ENCODE peak calls at places on chromosomes 11 and 22, in six cellular contexts. One of them, this sample, is unnamed.

GRCh38 chr11:58391879-58392278 is 14.8 kb downstream of the OR5B3 start:
- DNase-seq in retina: no peak
- DNase-seq in left cardiac atrium: no peak
- DNase-seq in activated CD4-positive, CD25-positive, alpha-beta regulatory T cell: no peak
- DNase-seq in foreskin keratinocyte: peak
- DNase-seq in SW480: no peak
- DNase-seq in this sample: no peak

GRCh38 chr11:128304666-128305485 is 282.5 kb downstream of the ETS1 start:
- DNase-seq in retina: no peak
- DNase-seq in left cardiac atrium: no peak
- DNase-seq in activated CD4-positive, CD25-positive, alpha-beta regulatory T cell: no peak
- DNase-seq in foreskin keratinocyte: no peak
- DNase-seq in SW480: no peak
- DNase-seq in this sample: no peak

GRCh38 chr11:70034740-70035365 is 43.3 kb upstream of the ANO1 start:
- DNase-seq in retina: peak
- DNase-seq in left cardiac atrium: no peak
- DNase-seq in activated CD4-positive, CD25-positive, alpha-beta regulatory T cell: no peak
- DNase-seq in foreskin keratinocyte: no peak
- DNase-seq in SW480: no peak
- DNase-seq in this sample: no peak

GRCh38 chr22:19419464-19420178 is 11.9 kb downstream of the HIRA start:
- DNase-seq in retina: no peak
- DNase-seq in left cardiac atrium: no peak
- DNase-seq in activated CD4-positive, CD25-positive, alpha-beta regulatory T cell: no peak
- DNase-seq in foreskin keratinocyte: no peak
- DNase-seq in SW480: no peak
- DNase-seq in this sample: no peak

GRCh38 chr11:61349189-61349751 is 12.4 kb downstream of the CYB561A3 start:
- DNase-seq in retina: no peak
- DNase-seq in left cardiac atrium: no peak
- DNase-seq in activated CD4-positive, CD25-positive, alpha-beta regulatory T cell: no peak
- DNase-seq in foreskin keratinocyte: no peak
- DNase-seq in SW480: no peak
- DNase-seq in this sample: no peak

GRCh38 chr11:34790620-34791019 is 125.6 kb downstream of the APIP start:
- DNase-seq in retina: no peak
- DNase-seq in left cardiac atrium: no peak
- DNase-seq in activated CD4-positive, CD25-positive, alpha-beta regulatory T cell: no peak
- DNase-seq in foreskin keratinocyte: no peak
- DNase-seq in SW480: no peak
- DNase-seq in this sample: no peak

GRCh38 chr11:35907648-35908431 is 36.0 kb upstream of the LDLRAD3 start:
- DNase-seq in retina: no peak
- DNase-seq in left cardiac atrium: no peak
- DNase-seq in activated CD4-positive, CD25-positive, alpha-beta regulatory T cell: no peak
- DNase-seq in foreskin keratinocyte: peak
- DNase-seq in SW480: peak
- DNase-seq in this sample: peak

GRCh38 chr22:27041745-27042144 is 384.4 kb downstream of the MIAT start:
- DNase-seq in retina: peak
- DNase-seq in left cardiac atrium: no peak
- DNase-seq in activated CD4-positive, CD25-positive, alpha-beta regulatory T cell: no peak
- DNase-seq in foreskin keratinocyte: no peak
- DNase-seq in SW480: no peak
- DNase-seq in this sample: no peak

GRCh38 chr11:2301631-2302272 is at the start of the genes C11orf21 and TSPAN32:
- DNase-seq in retina: no peak
- DNase-seq in left cardiac atrium: peak
- DNase-seq in activated CD4-positive, CD25-positive, alpha-beta regulatory T cell: peak
- DNase-seq in foreskin keratinocyte: no peak
- DNase-seq in SW480: peak
- DNase-seq in this sample: no peak

GRCh38 chr11:11798586-11799438 is 43.0 kb upstream of the USP47 start:
- DNase-seq in retina: peak
- DNase-seq in left cardiac atrium: peak
- DNase-seq in activated CD4-positive, CD25-positive, alpha-beta regulatory T cell: peak
- DNase-seq in foreskin keratinocyte: peak
- DNase-seq in SW480: peak
- DNase-seq in this sample: peak

GRCh38 chr22:17781319-17782031 is 7.2 kb upstream of the BID start:
- DNase-seq in retina: no peak
- DNase-seq in left cardiac atrium: peak
- DNase-seq in activated CD4-positive, CD25-positive, alpha-beta regulatory T cell: no peak
- DNase-seq in foreskin keratinocyte: peak
- DNase-seq in SW480: peak
- DNase-seq in this sample: peak

GRCh38 chr11:66638177-66639065 is at the start of gene RBM4:
- DNase-seq in retina: peak
- DNase-seq in left cardiac atrium: peak
- DNase-seq in activated CD4-positive, CD25-positive, alpha-beta regulatory T cell: peak
- DNase-seq in foreskin keratinocyte: peak
- DNase-seq in SW480: peak
- DNase-seq in this sample: peak

GRCh38 chr11:101441747-101442146 is 142.1 kb downstream of the TRPC6 start:
- DNase-seq in retina: no peak
- DNase-seq in left cardiac atrium: peak
- DNase-seq in activated CD4-positive, CD25-positive, alpha-beta regulatory T cell: no peak
- DNase-seq in foreskin keratinocyte: no peak
- DNase-seq in SW480: no peak
- DNase-seq in this sample: no peak

GRCh38 chr22:19905619-19906276 is 35.8 kb upstream of the COMT start:
- DNase-seq in retina: no peak
- DNase-seq in left cardiac atrium: no peak
- DNase-seq in activated CD4-positive, CD25-positive, alpha-beta regulatory T cell: no peak
- DNase-seq in foreskin keratinocyte: no peak
- DNase-seq in SW480: no peak
- DNase-seq in this sample: no peak

GRCh38 chr11:77789731-77790476 is 30.6 kb downstream of the RSF1 start:
- DNase-seq in retina: no peak
- DNase-seq in left cardiac atrium: no peak
- DNase-seq in activated CD4-positive, CD25-positive, alpha-beta regulatory T cell: no peak
- DNase-seq in foreskin keratinocyte: no peak
- DNase-seq in SW480: no peak
- DNase-seq in this sample: no peak

GRCh38 chr11:12433571-12434061 is 56.2 kb downstream of the PARVA start:
- DNase-seq in retina: no peak
- DNase-seq in left cardiac atrium: no peak
- DNase-seq in activated CD4-positive, CD25-positive, alpha-beta regulatory T cell: no peak
- DNase-seq in foreskin keratinocyte: no peak
- DNase-seq in SW480: no peak
- DNase-seq in this sample: no peak

GRCh38 chr11:85718991-85719807 is 33.2 kb upstream of the CCDC89 start:
- DNase-seq in retina: peak
- DNase-seq in left cardiac atrium: peak
- DNase-seq in activated CD4-positive, CD25-positive, alpha-beta regulatory T cell: no peak
- DNase-seq in foreskin keratinocyte: peak
- DNase-seq in SW480: peak
- DNase-seq in this sample: peak

GRCh38 chr11:116648229-116649174 is 124.3 kb downstream of the BUD13 start:
- DNase-seq in retina: no peak
- DNase-seq in left cardiac atrium: no peak
- DNase-seq in activated CD4-positive, CD25-positive, alpha-beta regulatory T cell: no peak
- DNase-seq in foreskin keratinocyte: no peak
- DNase-seq in SW480: no peak
- DNase-seq in this sample: no peak

GRCh38 chr22:27129266-27129665 is 471.9 kb downstream of the MIAT start:
- DNase-seq in retina: no peak
- DNase-seq in left cardiac atrium: no peak
- DNase-seq in activated CD4-positive, CD25-positive, alpha-beta regulatory T cell: no peak
- DNase-seq in foreskin keratinocyte: peak
- DNase-seq in SW480: no peak
- DNase-seq in this sample: no peak

GRCh38 chr11:118401880-118402590 is 629 bp downstream of the ATP5MG start:
- DNase-seq in retina: no peak
- DNase-seq in left cardiac atrium: no peak
- DNase-seq in activated CD4-positive, CD25-positive, alpha-beta regulatory T cell: no peak
- DNase-seq in foreskin keratinocyte: peak
- DNase-seq in SW480: peak
- DNase-seq in this sample: peak

GRCh38 chr11:640021-640706 is 3.1 kb downstream of the DRD4 start:
- DNase-seq in retina: peak
- DNase-seq in left cardiac atrium: no peak
- DNase-seq in activated CD4-positive, CD25-positive, alpha-beta regulatory T cell: no peak
- DNase-seq in foreskin keratinocyte: no peak
- DNase-seq in SW480: no peak
- DNase-seq in this sample: no peak

GRCh38 chr11:67303132-67303988 is at the start of gene SSH3:
- DNase-seq in retina: peak
- DNase-seq in left cardiac atrium: peak
- DNase-seq in activated CD4-positive, CD25-positive, alpha-beta regulatory T cell: no peak
- DNase-seq in foreskin keratinocyte: peak
- DNase-seq in SW480: peak
- DNase-seq in this sample: peak

GRCh38 chr11:74312321-74312720 is 881 bp upstream of the P4HA3 start:
- DNase-seq in retina: no peak
- DNase-seq in left cardiac atrium: no peak
- DNase-seq in activated CD4-positive, CD25-positive, alpha-beta regulatory T cell: no peak
- DNase-seq in foreskin keratinocyte: no peak
- DNase-seq in SW480: no peak
- DNase-seq in this sample: no peak

GRCh38 chr22:39150848-39151215 is 1.6 kb downstream of the CBX7 start:
- DNase-seq in retina: no peak
- DNase-seq in left cardiac atrium: no peak
- DNase-seq in activated CD4-positive, CD25-positive, alpha-beta regulatory T cell: no peak
- DNase-seq in foreskin keratinocyte: no peak
- DNase-seq in SW480: no peak
- DNase-seq in this sample: no peak

GRCh38 chr11:134741453-134742227 is 329.6 kb upstream of the B3GAT1 start:
- DNase-seq in retina: no peak
- DNase-seq in left cardiac atrium: no peak
- DNase-seq in activated CD4-positive, CD25-positive, alpha-beta regulatory T cell: no peak
- DNase-seq in foreskin keratinocyte: no peak
- DNase-seq in SW480: no peak
- DNase-seq in this sample: no peak

This sample was measured in RWPE1.